ENCODE peak calls at places on chromosomes 4 and X, in eight cellular contexts. K is stimulated activated CD4-positive, alpha-beta T cell treated with anti-CD3 and anti-CD28 coated beads, Interleukin-2, amount 100 ng/mL, for 24 hours; S is progenitor cell of endocrine pancreas; E is sciatic nerve; Q is DMS79 treated with DMSO at 0.1 percent for 48 hours; F is stimulated activated CD8-positive, alpha-beta memory T cell treated with anti-CD3 and anti-CD28 coated beads, Interleukin-2, amount 100 ng/mL, for 48 hours; G is psoas muscle; J is iris pigment epithelial cell. U is an unnamed sample.

GRCh38 chrX:39883664-39884063 is 214.1 kb downstream of the BCOR start:
- DNase-seq in S (no peak), G (no peak), F (no peak), J (no peak), E (no peak), K (peak), Q (no peak), U (no peak)

GRCh38 chr4:144353240-144353639 is 212.7 kb upstream of the GYPA start:
- DNase-seq in E (no peak), S (no peak), Q (no peak), F (no peak), G (no peak), J (no peak), K (no peak), U (no peak)

GRCh38 chrX:1239681-1240142 is 27.3 kb upstream of the CRLF2 start:
- DNase-seq in K (peak), F (no peak), S (no peak), J (no peak), G (peak), Q (no peak), E (peak), U (no peak)

GRCh38 chr4:77600521-77601451 is 4.8 kb upstream of the CXCL13 start:
- DNase-seq in J (peak), E (no peak), G (no peak), Q (peak), K (peak), S (peak), F (no peak), U (peak)

GRCh38 chr4:153634737-153635353 is 49.2 kb upstream of the TLR2 start:
- DNase-seq in E (no peak), S (no peak), G (no peak), J (peak), K (no peak), Q (no peak), F (no peak), U (peak)

GRCh38 chr4:4575284-4576211 is 33.7 kb upstream of the STX18 start:
- DNase-seq in G (peak), K (peak), Q (peak), J (peak), F (peak), E (peak), S (peak), U (peak)

GRCh38 chr4:158146736-158147135 is 26.1 kb downstream of the GASK1B start:
- DNase-seq in Q (no peak), K (no peak), E (no peak), S (no peak), G (no peak), J (no peak), F (no peak), U (no peak)

GRCh38 chr4:148076964-148077363 is 345.1 kb downstream of the ARHGAP10 start:
- DNase-seq in S (no peak), J (peak), E (no peak), Q (no peak), G (no peak), F (no peak), K (no peak), U (no peak)

GRCh38 chr4:66855956-66856355 is 689.3 kb downstream of the CENPC start:
- DNase-seq in J (peak), G (no peak), E (no peak), S (no peak), F (no peak), K (no peak), Q (no peak), U (no peak)

GRCh38 chr4:33187035-33187434 is 2466.9 kb downstream of the PCDH7 start:
- DNase-seq in F (no peak), G (no peak), E (no peak), S (no peak), Q (no peak), K (no peak), J (no peak), U (no peak)

GRCh38 chrX:110795645-110796510 is at the start of gene CHRDL1:
- DNase-seq in K (peak), Q (peak), S (peak), E (peak), J (peak), G (peak), F (no peak), U (peak)

GRCh38 chrX:16671005-16671404 is 21.0 kb downstream of the S100G start:
- DNase-seq in S (no peak), K (no peak), E (no peak), G (no peak), Q (no peak), F (no peak), J (peak), U (peak)

GRCh38 chrX:119784747-119785446 is 6.5 kb downstream of the RPL39 start:
- DNase-seq in Q (no peak), G (no peak), J (peak), K (peak), E (no peak), S (no peak), F (peak), U (peak)

GRCh38 chrX:45719751-45720501 is 519.2 kb upstream of the DIPK2B start:
- DNase-seq in G (no peak), K (no peak), F (no peak), J (peak), Q (no peak), S (no peak), E (no peak), U (no peak)

GRCh38 chrX:100863326-100863854 is 10.8 kb downstream of the NOX1 start:
- DNase-seq in Q (no peak), F (no peak), S (no peak), K (no peak), J (peak), E (no peak), G (no peak), U (no peak)

GRCh38 chr4:105147226-105148151 is 813 bp downstream of the TET2 start:
- DNase-seq in F (peak), J (peak), S (no peak), Q (peak), G (no peak), E (no peak), K (peak), U (peak)

GRCh38 chr4:65007841-65008439 is 598.7 kb upstream of the TECRL start:
- DNase-seq in S (peak), F (no peak), K (no peak), J (peak), E (no peak), Q (no peak), G (no peak), U (peak)

GRCh38 chr4:96312049-96312685 is 472.3 kb downstream of the PDHA2 start:
- DNase-seq in K (no peak), G (no peak), E (no peak), J (no peak), S (no peak), F (no peak), Q (no peak), U (no peak)

GRCh38 chr4:10053635-10054453 is 32.5 kb upstream of the SLC2A9 start:
- DNase-seq in E (no peak), K (no peak), J (no peak), F (no peak), S (no peak), G (no peak), Q (no peak), U (no peak)

GRCh38 chr4:153409412-153409811 is 56.7 kb upstream of the TMEM131L start:
- DNase-seq in S (no peak), K (no peak), G (no peak), F (no peak), Q (no peak), J (peak), E (no peak), U (no peak)

GRCh38 chr4:159178147-159178541 is 75.3 kb downstream of the RAPGEF2 start:
- DNase-seq in F (no peak), J (peak), S (no peak), K (no peak), G (no peak), Q (no peak), E (no peak), U (no peak)

GRCh38 chr4:82423245-82424054 is 6.8 kb downstream of the HNRNPDL start:
- DNase-seq in K (no peak), E (no peak), G (no peak), Q (no peak), J (peak), F (no peak), S (no peak), U (no peak)

U was measured in MM.1S.